ENCODE peak calls at places on chromosomes 12 and 14, in eight cellular contexts. X, P, Q, Y, A, N, Z and V are unnamed samples.

GRCh38 chr14:54813081-54813480 is 89.5 kb downstream of the GCH1 start:
- DNase-seq in N (no peak), Q (no peak), Z (no peak), A (no peak), P (no peak), X (no peak), Y (no peak), V (no peak)

GRCh38 chr14:32129124-32129523 is 52.0 kb downstream of the ARHGAP5 start:
- DNase-seq in Y (peak), X (no peak), Q (no peak), N (no peak), P (peak), A (no peak), Z (no peak), V (no peak)

GRCh38 chr12:2112401-2112800 is 59.6 kb downstream of the CACNA1C start:
- DNase-seq in Z (no peak), X (no peak), Y (no peak), P (no peak), N (no peak), Q (peak), A (no peak), V (no peak)

GRCh38 chr12:106976013-106976658 is 10.8 kb downstream of the MTERF2 start:
- DNase-seq in A (no peak), P (peak), N (no peak), X (no peak), Z (no peak), Y (no peak), Q (no peak), V (no peak)

GRCh38 chr12:39236994-39237393 is 205.9 kb downstream of the KIF21A start:
- DNase-seq in Q (no peak), Z (no peak), N (no peak), X (no peak), P (peak), Y (no peak), A (no peak), V (no peak)

GRCh38 chr12:96208346-96208745 is 14.2 kb downstream of the ELK3 start:
- DNase-seq in X (no peak), Y (no peak), Q (no peak), P (peak), N (no peak), Z (no peak), A (no peak), V (no peak)

GRCh38 chr12:14239935-14240872 is 125.3 kb upstream of the ATF7IP start:
- DNase-seq in Z (no peak), P (no peak), N (peak), Y (no peak), A (peak), X (no peak), Q (peak), V (no peak)

GRCh38 chr12:62873116-62873825 is 61.7 kb downstream of the PPM1H start:
- DNase-seq in X (no peak), Q (no peak), A (no peak), Y (no peak), P (no peak), Z (no peak), N (no peak), V (no peak)

GRCh38 chr14:75126121-75126544 is 715 bp downstream of the NEK9 start:
- DNase-seq in X (no peak), Q (no peak), P (no peak), A (no peak), Z (no peak), Y (no peak), N (no peak), V (peak)

GRCh38 chr12:125090437-125090836 is 25.2 kb downstream of the AACS start:
- DNase-seq in X (no peak), P (no peak), Z (no peak), Q (no peak), N (no peak), Y (no peak), A (no peak), V (no peak)

GRCh38 chr12:115872919-115873357 is 404.6 kb downstream of the MED13L start:
- DNase-seq in Q (peak), N (no peak), A (no peak), Z (no peak), X (no peak), P (no peak), Y (no peak), V (no peak)